ENCODE peak calls at places on chromosomes 6 and 20, in five cellular contexts. V is HAP-1; H is BE2C; D is CD8-positive, alpha-beta memory T cell; M is GM23248. O is an unnamed sample.

GRCh38 chr6:41153451-41153850 is 696 bp downstream of the TREML1 start:
- DNase-seq in V (no peak), H (no peak), D (no peak), M (no peak), O (no peak)

GRCh38 chr20:43916875-43917371 is 2.3 kb downstream of the TOX2 start:
- DNase-seq in V (no peak), H (no peak), D (no peak), M (peak), O (no peak)

GRCh38 chr6:4102687-4103244 is 23.8 kb upstream of the FAM217A start:
- DNase-seq in V (no peak), H (no peak), D (no peak), M (no peak), O (no peak)

GRCh38 chr20:55668659-55669058 is 336.7 kb downstream of the CBLN4 start:
- DNase-seq in V (no peak), H (no peak), D (no peak), M (no peak), O (no peak)

GRCh38 chr20:60453847-60454246 is 495.6 kb downstream of the CDH26 start:
- DNase-seq in V (no peak), H (no peak), D (no peak), M (no peak), O (no peak)

GRCh38 chr20:46269372-46269771 is 38.9 kb downstream of the CDH22 start:
- DNase-seq in V (no peak), H (no peak), D (no peak), M (no peak), O (no peak)

GRCh38 chr6:32200711-32201475 is 8.4 kb upstream of the GPSM3 start:
- DNase-seq in V (no peak), H (no peak), D (no peak), M (no peak), O (no peak)

GRCh38 chr6:136783021-136783420 is 9.3 kb downstream of the MAP3K5 start:
- DNase-seq in V (no peak), H (no peak), D (no peak), M (no peak), O (no peak)

GRCh38 chr20:37615507-37616425 is 78.1 kb upstream of the CTNNBL1 start:
- DNase-seq in V (no peak), H (peak), D (no peak), M (peak), O (no peak)

GRCh38 chr6:7900621-7901020 is 10.0 kb downstream of the TXNDC5 start:
- DNase-seq in V (no peak), H (no peak), D (no peak), M (no peak), O (no peak)

GRCh38 chr6:3322366-3322890 is 63.7 kb downstream of the PSMG4 start:
- DNase-seq in V (no peak), H (no peak), D (no peak), M (no peak), O (no peak)

GRCh38 chr6:144144996-144145395 is 5.3 kb upstream of the STX11 start:
- DNase-seq in V (no peak), H (no peak), D (no peak), M (no peak), O (no peak)

GRCh38 chr6:150698421-150698820 is 98.7 kb downstream of the PLEKHG1 start:
- DNase-seq in V (no peak), H (no peak), D (no peak), M (no peak), O (no peak)
- H3K4me3 ChIP-seq in V (no peak), H (no peak), D (no peak), M (no peak), O (no peak)

GRCh38 chr6:169789146-169789943 is 37.9 kb downstream of the ERMARD start:
- DNase-seq in V (no peak), H (no peak), D (no peak), M (no peak), O (no peak)
- H3K4me3 ChIP-seq in V (no peak), H (peak), D (peak), M (peak), O (peak)

DNA sequence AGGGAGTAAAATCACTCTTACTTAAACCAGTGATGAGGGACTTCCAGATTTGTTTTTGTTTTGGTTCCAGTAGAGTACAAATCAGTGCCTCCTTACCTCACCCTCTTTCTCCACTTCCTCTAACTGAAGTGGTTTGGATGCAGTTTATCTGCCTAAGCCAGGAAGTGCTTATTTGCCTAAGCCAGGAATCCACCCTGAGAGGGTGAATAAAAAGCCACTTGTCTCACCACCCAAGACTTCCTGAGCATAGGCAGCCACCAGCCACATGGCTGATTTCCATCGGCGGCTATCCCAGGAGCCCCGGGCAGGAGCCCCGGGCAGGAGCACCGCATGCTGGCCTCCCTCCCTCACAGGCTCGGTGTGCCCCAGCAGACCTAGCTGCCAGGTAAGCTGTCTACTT is 12.0 kb downstream of the LRP11 start:
- DNase-seq in V (no peak), H (no peak), D (no peak), M (peak), O (no peak)
- H3K4me3 ChIP-seq in V (no peak), H (no peak), D (no peak), M (no peak), O (no peak)

GRCh38 chr6:48894469-48894868 is 568.6 kb downstream of the MMUT start:
- DNase-seq in V (no peak), H (no peak), D (no peak), M (no peak), O (no peak)
- H3K4me3 ChIP-seq in V (no peak), H (no peak), D (no peak), M (no peak), O (no peak)